ENCODE peak calls at places on chromosome 2, in four cellular contexts. Q is sciatic nerve; D is IMR-90; L is activated effector memory CD4-positive, alpha-beta T cell treated with Interleukin-2 at 50 U/mL for 16 hours. W is an unnamed sample.

GRCh38 chr2:45813003-45813601 is 161.6 kb downstream of the PRKCE start:
- DNase-seq in Q (peak; percentile 69), D (peak; percentile 64), L (no peak), W (peak; percentile 22)

GRCh38 chr2:200092235-200092634 is 136.9 kb downstream of the MAIP1 start:
- DNase-seq in Q (no peak), D (no peak), L (no peak), W (no peak)

GRCh38 chr2:32357545-32358482 is 991 bp downstream of the BIRC6 start:
- DNase-seq in Q (peak; percentile 70), D (peak; percentile 31), L (no peak), W (peak; percentile 57)

GRCh38 chr2:230219419-230220331 is at the start of gene SP110:
- DNase-seq in Q (peak; percentile 83), D (peak; percentile 80), L (peak; percentile 72), W (peak; percentile 93)

GRCh38 chr2:26363323-26363722 is 16.7 kb upstream of the ADGRF3 start:
- DNase-seq in Q (no peak), D (peak; percentile 31), L (no peak), W (no peak)

GRCh38 chr2:238586931-238587775 is 160.4 kb downstream of the ASB1 start:
- DNase-seq in Q (no peak), D (no peak), L (no peak), W (no peak)

GRCh38 chr2:74959106-74959751 is 786 bp downstream of the POLE4 start:
- DNase-seq in Q (no peak), D (no peak), L (no peak), W (no peak)

GRCh38 chr2:47778698-47779415 is 4.1 kb upstream of the MSH6 start:
- DNase-seq in Q (no peak), D (no peak), L (no peak), W (no peak)